ENCODE peak calls at places on chromosomes 12 and 14, in five cellular contexts. T, V, Y, U and R are unnamed samples.

GRCh38 chr14:27386391-27386790 is 788.6 kb upstream of the NOVA1 start:
- DNase-seq in Y (no peak), T (no peak), V (no peak), U (no peak), R (no peak)

GRCh38 chr14:102824832-102825231 is 47.6 kb downstream of the TRAF3 start:
- DNase-seq in U (no peak), V (no peak), T (no peak), Y (peak), R (no peak)

GRCh38 chr12:95002754-95003153 is 743 bp downstream of the NDUFA12 start:
- DNase-seq in V (no peak), T (no peak), Y (no peak), U (no peak), R (no peak)

GRCh38 chr14:69260246-69260978 is 454 bp downstream of the GALNT16 start:
- DNase-seq in U (peak), Y (no peak), V (peak), T (peak), R (peak)

GRCh38 chr12:57474430-57474829 is 5.2 kb downstream of the ARHGAP9 start:
- DNase-seq in Y (no peak), U (no peak), T (no peak), V (no peak), R (no peak)

GRCh38 chr14:56422703-56423213 is 156.8 kb upstream of the TMEM260 start:
- DNase-seq in U (peak), V (peak), Y (peak), T (peak), R (peak)

GRCh38 chr14:86777950-86778602 is 1214.9 kb downstream of the GALC start:
- DNase-seq in U (no peak), T (no peak), V (no peak), Y (no peak), R (no peak)

GRCh38 chr12:120282229-120282628 is 9.5 kb downstream of the RNU4-2 start:
- DNase-seq in T (peak), U (no peak), V (no peak), Y (no peak), R (no peak)

GRCh38 chr14:105226198-105226597 is 22.1 kb upstream of the BTBD6 start:
- DNase-seq in T (no peak), Y (no peak), U (no peak), V (no peak), R (no peak)

GRCh38 chr14:20215196-20215595 is 8.3 kb upstream of the OR11H6 start:
- DNase-seq in T (no peak), Y (no peak), U (no peak), V (no peak), R (no peak)

GRCh38 chr14:99659333-99659741 is 14.4 kb downstream of the HHIPL1 start:
- DNase-seq in V (no peak), U (no peak), T (no peak), Y (no peak), R (no peak)

GRCh38 chr12:113096675-113097461 is 38.7 kb downstream of the RASAL1 start:
- DNase-seq in V (no peak), T (no peak), Y (no peak), U (no peak), R (no peak)

GRCh38 chr12:108495054-108495453 is 20.0 kb upstream of the FICD start:
- DNase-seq in Y (no peak), T (peak), U (peak), V (peak), R (peak)

GRCh38 chr12:5280091-5280490 is 151.8 kb upstream of the NTF3 start:
- DNase-seq in U (no peak), Y (no peak), T (no peak), V (no peak), R (no peak)

GRCh38 chr12:119180380-119181040 is 1.8 kb downstream of the HSPB8 start:
- DNase-seq in U (no peak), V (no peak), T (peak), Y (no peak), R (no peak)

GRCh38 chr12:51238037-51238509 is 553 bp upstream of the DAZAP2 start:
- DNase-seq in Y (no peak), V (peak), U (no peak), T (no peak), R (no peak)

GRCh38 chr12:10661338-10661737 is 12.5 kb downstream of the STYK1 start:
- DNase-seq in V (no peak), U (no peak), T (no peak), Y (no peak), R (no peak)

GRCh38 chr14:77746064-77746463 is 14.9 kb downstream of the SNW1 start:
- DNase-seq in T (no peak), V (no peak), U (no peak), Y (no peak), R (no peak)

GRCh38 chr14:66099931-66100330 is 386.2 kb upstream of the CCDC196 start:
- DNase-seq in V (peak), U (no peak), T (no peak), Y (no peak), R (peak)

GRCh38 chr12:115419145-115419646 is 735.2 kb upstream of the TBX3 start:
- DNase-seq in T (no peak), V (no peak), U (no peak), Y (no peak), R (no peak)

GRCh38 chr14:97185186-97185585 is 388.0 kb downstream of the VRK1 start:
- DNase-seq in Y (no peak), U (no peak), T (no peak), V (peak), R (no peak)

GRCh38 chr14:100664841-100665425 is 61.8 kb upstream of the DLK1 start:
- DNase-seq in U (no peak), V (no peak), Y (peak), T (no peak), R (no peak)

GRCh38 chr12:1691123-1692007 is 495 bp downstream of the ADIPOR2 start:
- DNase-seq in T (no peak), U (no peak), Y (peak), V (peak), R (peak)

GRCh38 chr14:86129426-86129825 is 599.5 kb downstream of the FLRT2 start:
- DNase-seq in V (no peak), U (no peak), T (peak), Y (no peak), R (no peak)

GRCh38 chr14:91685600-91685999 is 46.3 kb downstream of the CATSPERB start:
- DNase-seq in Y (no peak), U (no peak), T (no peak), V (no peak), R (no peak)

GRCh38 chr12:51590347-51591019 is 550 bp upstream of the SCN8A start:
- DNase-seq in T (no peak), Y (peak), V (peak), U (peak), R (peak)

GRCh38 chr12:39272934-39273770 is 169.8 kb downstream of the KIF21A start:
- DNase-seq in V (peak), U (peak), T (no peak), Y (no peak), R (no peak)

GRCh38 chr14:49692895-49693737 is at the start of gene KLHDC1:
- DNase-seq in U (peak), T (peak), V (peak), Y (peak), R (peak)

GRCh38 chr12:76685246-76685678 is 78.7 kb upstream of the ZDHHC17 start:
- DNase-seq in Y (peak), V (no peak), U (no peak), T (peak), R (no peak)

GRCh38 chr14:90093942-90094595 is 32.3 kb downstream of the KCNK13 start:
- DNase-seq in U (no peak), V (no peak), T (no peak), Y (no peak), R (no peak)

GRCh38 chr12:93571854-93572711 is at the start of gene SOCS2:
- DNase-seq in V (peak), Y (peak), U (peak), T (peak), R (peak)

GRCh38 chr12:82942521-82942920 is 255.8 kb downstream of the TMTC2 start:
- DNase-seq in Y (no peak), V (no peak), U (no peak), T (no peak), R (no peak)

GRCh38 chr12:49556391-49557186 is 11.4 kb downstream of the MCRS1 start:
- DNase-seq in U (no peak), V (no peak), Y (no peak), T (no peak), R (no peak)

GRCh38 chr12:72141381-72141780 is 130.8 kb upstream of the TRHDE start:
- DNase-seq in Y (no peak), V (peak), T (no peak), U (no peak), R (peak)

GRCh38 chr12:89162704-89163261 is 189.5 kb downstream of the DUSP6 start:
- DNase-seq in Y (peak), V (peak), U (no peak), T (no peak), R (no peak)

GRCh38 chr14:98182385-98183055 is 1089.5 kb downstream of the BCL11B start:
- DNase-seq in U (no peak), Y (no peak), T (no peak), V (no peak), R (no peak)

GRCh38 chr14:98018626-98019025 is 1221.4 kb downstream of the VRK1 start:
- DNase-seq in Y (no peak), V (no peak), T (no peak), U (no peak), R (no peak)

GRCh38 chr12:80553316-80553715 is 109.3 kb downstream of the PTPRQ start:
- DNase-seq in V (no peak), U (no peak), T (no peak), Y (no peak), R (no peak)

GRCh38 chr12:26701604-26702215 is 131.3 kb downstream of the ITPR2 start:
- DNase-seq in T (no peak), Y (no peak), U (no peak), V (no peak), R (peak)
- TF ChIP-seq CTCF in T (peak), Y (peak), U (peak), V (peak), R (peak)

DNA sequence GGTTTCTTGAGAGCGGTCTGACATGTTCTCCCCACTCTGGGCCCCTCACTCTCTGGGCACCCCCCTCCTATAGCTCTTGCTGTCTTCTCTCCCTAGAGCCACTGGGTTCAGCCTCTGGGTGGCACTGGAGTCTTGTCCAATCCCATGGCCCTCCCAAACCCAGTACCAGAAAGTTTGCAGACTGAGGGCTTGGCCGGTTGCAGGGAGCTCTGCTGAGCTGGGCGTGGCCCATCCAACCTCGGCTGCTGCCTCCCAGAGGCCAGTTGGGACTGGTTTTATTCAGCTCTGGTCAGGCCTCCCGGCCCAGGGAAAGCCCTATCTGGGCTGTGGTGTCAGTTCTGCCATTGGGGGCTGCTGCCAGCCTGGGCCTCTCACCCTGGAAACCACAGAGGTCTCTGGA is 37.9 kb downstream of the ISCA2 start:
- DNase-seq in V (no peak), Y (peak), U (peak), T (peak), R (no peak)
- TF ChIP-seq CTCF in V (no peak), Y (peak), U (peak), T (peak), R (no peak)

GRCh38 chr12:114293073-114293472 is 112.9 kb downstream of the TBX5 start:
- DNase-seq in V (no peak), U (no peak), Y (no peak), T (no peak), R (no peak)
- TF ChIP-seq CTCF in V (no peak), U (no peak), Y (no peak), T (no peak), R (no peak)

DNA sequence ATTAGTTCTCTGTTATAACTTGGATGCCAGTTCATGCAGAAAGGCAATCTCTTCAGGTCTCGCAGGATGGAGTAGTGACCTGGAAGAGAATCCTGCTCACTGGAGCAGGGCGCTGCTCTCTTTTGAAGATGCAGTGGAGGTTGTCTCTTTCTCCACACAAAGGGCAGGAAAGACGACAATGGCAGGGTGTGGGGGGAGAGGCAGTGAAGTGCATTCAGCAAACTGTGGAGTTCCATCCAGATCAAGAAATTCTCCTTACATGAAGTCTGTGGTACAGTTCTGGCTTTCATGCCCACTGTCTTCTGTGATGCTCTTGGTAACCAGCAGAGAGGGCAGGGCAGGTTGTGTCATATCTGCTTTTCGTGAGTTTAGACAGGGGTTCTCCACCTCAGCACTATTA is 6.6 kb upstream of the PPP2R5C start:
- DNase-seq in U (no peak), V (no peak), Y (no peak), T (no peak), R (no peak)
- TF ChIP-seq CTCF in U (no peak), V (no peak), Y (no peak), T (no peak), R (no peak)

DNA sequence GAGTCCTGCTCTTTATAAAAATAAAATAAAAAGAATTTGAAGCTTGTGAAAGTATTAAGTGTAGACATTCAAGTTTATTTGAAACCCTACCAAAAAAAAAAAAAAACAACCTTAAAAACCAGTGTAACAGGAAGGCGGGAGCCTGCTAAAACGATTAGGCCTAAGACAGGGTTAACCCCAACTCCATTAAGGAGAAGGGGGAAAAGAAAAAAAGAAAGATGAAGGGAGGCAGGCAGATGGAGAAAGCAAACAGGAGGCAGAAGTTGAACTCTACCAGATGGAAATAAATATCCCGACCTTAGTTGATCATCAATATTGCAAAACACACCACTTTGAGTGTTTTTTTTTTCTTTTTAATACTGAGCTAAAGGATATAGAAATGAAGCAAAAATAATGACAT is 1.2 kb upstream of the BTG1 start:
- DNase-seq in T (no peak), V (no peak), U (no peak), Y (no peak), R (no peak)
- TF ChIP-seq CTCF in T (no peak), V (no peak), U (no peak), Y (no peak), R (no peak)

GRCh38 chr14:48275301-48275700 is 599.9 kb upstream of the MDGA2 start:
- DNase-seq in U (no peak), V (no peak), T (no peak), Y (no peak), R (no peak)
- TF ChIP-seq CTCF in U (no peak), V (no peak), T (no peak), Y (no peak), R (no peak)

DNA sequence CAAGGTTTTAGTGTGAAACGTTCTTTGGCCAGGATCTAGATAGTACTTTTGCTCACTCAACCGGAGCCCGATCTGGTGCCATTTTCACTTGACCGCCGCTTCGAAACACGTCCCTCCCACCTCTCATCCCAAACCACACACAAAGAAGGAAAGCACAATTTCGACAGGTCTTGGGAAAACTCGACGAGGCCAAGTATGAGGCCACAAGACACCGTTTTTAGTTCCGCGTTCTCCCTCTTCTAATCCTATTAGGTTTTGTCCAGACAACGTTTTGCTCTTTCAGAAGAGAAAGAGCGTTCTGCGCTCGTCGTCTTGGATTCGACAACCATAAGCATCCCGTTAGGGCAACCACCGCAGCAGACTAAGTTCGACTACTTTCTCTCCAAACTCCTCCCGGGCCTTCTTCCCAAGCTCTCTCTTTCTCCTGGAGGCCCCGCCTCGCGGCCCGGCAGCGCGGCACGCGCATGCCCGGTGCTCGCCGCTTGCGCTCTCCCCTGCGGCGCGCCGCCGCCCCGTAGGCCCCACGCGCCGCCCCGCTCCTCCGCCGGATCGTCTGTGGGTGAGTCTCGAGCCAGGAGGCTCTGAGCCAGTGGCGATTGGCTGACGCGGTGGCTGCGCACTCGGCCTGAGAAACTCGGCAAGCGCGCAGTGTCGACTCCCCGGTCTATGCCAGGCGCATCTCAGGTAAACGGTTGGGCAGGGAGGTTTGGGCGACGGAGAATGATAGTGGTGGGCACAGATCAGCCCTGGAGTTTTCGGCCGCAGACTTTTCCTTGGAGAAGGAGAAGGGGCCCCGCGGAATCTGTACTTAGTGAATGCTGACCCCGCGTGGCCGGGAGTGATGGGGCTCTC is at the start of gene MIPOL1:
- DNase-seq in Y (peak), T (peak), U (peak), V (no peak), R (no peak)
- TF ChIP-seq CTCF in Y (peak), T (peak), U (peak), V (no peak), R (no peak)

GRCh38 chr14:65016461-65016860 is 29.8 kb downstream of the FNTB start:
- DNase-seq in U (no peak), T (no peak), V (no peak), Y (no peak), R (no peak)

GRCh38 chr14:65025818-65026217 is 39.1 kb downstream of the FNTB start:
- DNase-seq in Y (no peak), U (no peak), V (no peak), T (no peak), R (no peak)

GRCh38 chr14:65015391-65015790 is 28.7 kb downstream of the FNTB start:
- DNase-seq in V (no peak), T (no peak), Y (no peak), U (no peak), R (no peak)

GRCh38 chr14:65024957-65025356 is 38.3 kb downstream of the FNTB start:
- DNase-seq in V (no peak), T (no peak), Y (no peak), U (no peak), R (no peak)

DNA sequence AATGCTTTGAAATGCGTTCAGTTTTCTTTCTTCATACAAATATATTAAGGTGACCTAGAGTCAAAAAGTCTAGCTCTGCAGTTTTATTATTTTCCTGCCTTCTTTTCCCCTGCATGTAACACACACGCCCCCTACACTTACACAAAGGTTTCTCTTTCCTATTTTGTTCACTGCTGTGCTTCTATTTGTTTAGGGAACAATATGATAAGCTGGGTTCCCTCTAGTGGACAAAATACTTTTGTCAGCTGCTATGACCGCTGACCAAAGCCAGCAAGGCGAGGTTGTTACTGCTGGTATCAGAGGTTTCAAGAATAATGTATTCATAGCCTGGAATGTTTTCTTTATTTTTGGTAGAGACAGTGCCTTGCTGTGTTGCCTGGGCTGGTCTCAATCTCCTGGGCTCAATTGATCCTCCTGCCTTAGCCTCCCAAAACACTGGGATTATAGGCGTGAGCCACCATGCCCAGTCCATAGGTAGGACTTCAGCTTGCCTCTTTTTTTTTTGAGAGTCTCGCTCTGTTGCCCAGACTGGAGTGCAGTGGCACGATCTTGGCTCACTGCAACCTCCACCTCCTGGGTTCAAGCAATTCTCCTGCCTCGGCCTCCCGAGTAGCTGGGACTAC is 33.4 kb downstream of the FNTB start:
- DNase-seq in T (peak), Y (no peak), U (peak), V (peak), R (peak)
- TF ChIP-seq CTCF in T (peak), Y (peak), U (peak), V (peak), R (peak)

DNA sequence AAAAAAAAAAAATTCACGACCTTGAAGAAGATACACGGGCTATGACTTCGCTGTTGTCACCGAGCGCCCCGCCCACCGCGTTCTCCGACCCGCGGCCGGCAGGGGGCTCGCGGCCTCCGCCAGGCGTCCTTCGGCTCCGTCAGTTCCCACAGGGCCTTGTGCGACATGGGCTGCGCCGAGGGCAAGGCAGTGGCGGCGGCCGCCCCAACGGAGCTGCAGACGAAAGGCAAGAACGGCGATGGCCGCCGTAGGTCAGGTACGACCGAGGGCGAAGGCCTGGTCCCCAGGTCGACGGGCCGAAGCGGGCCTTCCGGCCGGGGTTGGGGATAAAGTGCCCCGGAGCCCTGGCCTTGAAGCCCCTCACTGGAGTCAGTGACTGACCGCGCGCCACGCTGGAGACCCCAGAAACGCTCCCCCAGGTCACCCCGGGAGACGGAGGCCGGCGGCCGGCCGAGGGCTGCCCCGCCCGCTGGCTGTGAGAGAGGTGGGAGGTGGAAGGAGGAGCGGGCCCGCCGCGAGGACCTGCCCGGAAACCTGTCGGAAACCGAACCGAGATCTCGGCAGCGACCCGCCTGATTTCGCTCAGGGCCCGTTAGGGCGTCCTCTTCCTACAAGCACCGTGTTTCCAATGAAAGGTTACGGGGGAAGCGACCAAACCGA is at the start of gene TXNRD1:
- DNase-seq in Y (peak), T (peak), U (no peak), V (peak), R (peak)
- TF ChIP-seq CTCF in Y (peak), T (peak), U (no peak), V (peak), R (peak)